ENCODE peak calls at places on chromosome 7, in four cellular contexts. One of them, this sample, is unnamed.

GRCh38 chr7:132461043-132461592 is 115.2 kb downstream of the PLXNA4 start:
- ATAC-seq in gastroesophageal sphincter: no peak
- ATAC-seq in CD8-positive, alpha-beta T cell: peak; percentile 69
- ATAC-seq in natural killer cell: peak; percentile 55
- ATAC-seq in this sample: no peak

GRCh38 chr7:34165466-34165865 is 260.1 kb downstream of the BMPER start:
- ATAC-seq in gastroesophageal sphincter: no peak
- ATAC-seq in CD8-positive, alpha-beta T cell: no peak
- ATAC-seq in natural killer cell: no peak
- ATAC-seq in this sample: no peak

GRCh38 chr7:93331706-93332105 is 99.5 kb downstream of the VPS50 start:
- ATAC-seq in gastroesophageal sphincter: no peak
- ATAC-seq in CD8-positive, alpha-beta T cell: no peak
- ATAC-seq in natural killer cell: no peak
- ATAC-seq in this sample: no peak

GRCh38 chr7:116672596-116673503 is 854 bp downstream of the MET start:
- ATAC-seq in gastroesophageal sphincter: no peak
- ATAC-seq in CD8-positive, alpha-beta T cell: no peak
- ATAC-seq in natural killer cell: no peak
- ATAC-seq in this sample: no peak

GRCh38 chr7:32378991-32379390 is 111.2 kb downstream of the LSM5 start:
- ATAC-seq in gastroesophageal sphincter: no peak
- ATAC-seq in CD8-positive, alpha-beta T cell: no peak
- ATAC-seq in natural killer cell: no peak
- ATAC-seq in this sample: no peak

GRCh38 chr7:30505174-30505697 is 607 bp upstream of the GGCT start:
- ATAC-seq in gastroesophageal sphincter: no peak
- ATAC-seq in CD8-positive, alpha-beta T cell: no peak
- ATAC-seq in natural killer cell: no peak
- ATAC-seq in this sample: peak; percentile 36

GRCh38 chr7:151003572-151003971 is 12.8 kb downstream of the NOS3 start:
- ATAC-seq in gastroesophageal sphincter: no peak
- ATAC-seq in CD8-positive, alpha-beta T cell: no peak
- ATAC-seq in natural killer cell: no peak
- ATAC-seq in this sample: no peak

GRCh38 chr7:57868771-57869483 is 418.9 kb downstream of the ZNF716 start:
- ATAC-seq in gastroesophageal sphincter: no peak
- ATAC-seq in CD8-positive, alpha-beta T cell: no peak
- ATAC-seq in natural killer cell: no peak
- ATAC-seq in this sample: no peak

GRCh38 chr7:90710466-90710850 is 114.3 kb downstream of the CDK14 start:
- ATAC-seq in gastroesophageal sphincter: no peak
- ATAC-seq in CD8-positive, alpha-beta T cell: no peak
- ATAC-seq in natural killer cell: no peak
- ATAC-seq in this sample: no peak

GRCh38 chr7:4631664-4632171 is 50.4 kb upstream of the FOXK1 start:
- ATAC-seq in gastroesophageal sphincter: peak; percentile 98
- ATAC-seq in CD8-positive, alpha-beta T cell: no peak
- ATAC-seq in natural killer cell: no peak
- ATAC-seq in this sample: no peak

GRCh38 chr7:51290702-51291290 is 25.8 kb downstream of the COBL start:
- ATAC-seq in gastroesophageal sphincter: no peak
- ATAC-seq in CD8-positive, alpha-beta T cell: no peak
- ATAC-seq in natural killer cell: no peak
- ATAC-seq in this sample: no peak

GRCh38 chr7:43108255-43109011 is 4.0 kb upstream of the HECW1 start:
- ATAC-seq in gastroesophageal sphincter: peak; percentile 68
- ATAC-seq in CD8-positive, alpha-beta T cell: no peak
- ATAC-seq in natural killer cell: peak; percentile 46
- ATAC-seq in this sample: peak; percentile 71

GRCh38 chr7:51040777-51041176 is 258.1 kb upstream of the GRB10 start:
- ATAC-seq in gastroesophageal sphincter: no peak
- ATAC-seq in CD8-positive, alpha-beta T cell: no peak
- ATAC-seq in natural killer cell: no peak
- ATAC-seq in this sample: no peak

GRCh38 chr7:142441074-142441403 is 183.2 kb upstream of the PRSS58 start:
- ATAC-seq in gastroesophageal sphincter: no peak
- ATAC-seq in CD8-positive, alpha-beta T cell: peak; percentile 31
- ATAC-seq in natural killer cell: no peak
- ATAC-seq in this sample: no peak

GRCh38 chr7:90334193-90334843 is 12.2 kb upstream of the GTPBP10 start:
- ATAC-seq in gastroesophageal sphincter: no peak
- ATAC-seq in CD8-positive, alpha-beta T cell: no peak
- ATAC-seq in natural killer cell: no peak
- ATAC-seq in this sample: no peak

GRCh38 chr7:108109216-108109908 is 20.8 kb downstream of the LAMB4 start:
- ATAC-seq in gastroesophageal sphincter: peak; percentile 19
- ATAC-seq in CD8-positive, alpha-beta T cell: no peak
- ATAC-seq in natural killer cell: no peak
- ATAC-seq in this sample: peak; percentile 59

GRCh38 chr7:129914536-129915272 is 38.1 kb downstream of the UBE2H start:
- ATAC-seq in gastroesophageal sphincter: no peak
- ATAC-seq in CD8-positive, alpha-beta T cell: peak; percentile 44
- ATAC-seq in natural killer cell: peak; percentile 83
- ATAC-seq in this sample: no peak

GRCh38 chr7:55975944-55976633 is 11.7 kb downstream of the NIPSNAP2 start:
- ATAC-seq in gastroesophageal sphincter: no peak
- ATAC-seq in CD8-positive, alpha-beta T cell: no peak
- ATAC-seq in natural killer cell: no peak
- ATAC-seq in this sample: no peak

GRCh38 chr7:2460641-2461040 is 15.6 kb downstream of the GRIFIN start:
- ATAC-seq in gastroesophageal sphincter: no peak
- ATAC-seq in CD8-positive, alpha-beta T cell: no peak
- ATAC-seq in natural killer cell: no peak
- ATAC-seq in this sample: no peak

GRCh38 chr7:34928052-34928451 is 109.2 kb downstream of the DPY19L1 start:
- ATAC-seq in gastroesophageal sphincter: no peak
- ATAC-seq in CD8-positive, alpha-beta T cell: no peak
- ATAC-seq in natural killer cell: no peak
- ATAC-seq in this sample: no peak

GRCh38 chr7:50022451-50022850 is 70.6 kb downstream of the ZPBP start:
- ATAC-seq in gastroesophageal sphincter: no peak
- ATAC-seq in CD8-positive, alpha-beta T cell: no peak
- ATAC-seq in natural killer cell: no peak
- ATAC-seq in this sample: no peak

GRCh38 chr7:111873963-111874693 is 311.8 kb upstream of the IMMP2L start:
- ATAC-seq in gastroesophageal sphincter: no peak
- ATAC-seq in CD8-positive, alpha-beta T cell: no peak
- ATAC-seq in natural killer cell: no peak
- ATAC-seq in this sample: no peak

GRCh38 chr7:98084631-98085030 is 22.0 kb upstream of the LMTK2 start:
- ATAC-seq in gastroesophageal sphincter: no peak
- ATAC-seq in CD8-positive, alpha-beta T cell: no peak
- ATAC-seq in natural killer cell: no peak
- ATAC-seq in this sample: no peak

GRCh38 chr7:112414855-112415490 is 35.3 kb upstream of the IFRD1 start:
- ATAC-seq in gastroesophageal sphincter: no peak
- ATAC-seq in CD8-positive, alpha-beta T cell: no peak
- ATAC-seq in natural killer cell: no peak
- ATAC-seq in this sample: no peak

GRCh38 chr7:156655232-156655628 is 14.7 kb downstream of the RNF32 start:
- ATAC-seq in gastroesophageal sphincter: no peak
- ATAC-seq in CD8-positive, alpha-beta T cell: no peak
- ATAC-seq in natural killer cell: no peak
- ATAC-seq in this sample: no peak

GRCh38 chr7:44276571-44277101 is 48.8 kb downstream of the CAMK2B start:
- ATAC-seq in gastroesophageal sphincter: no peak
- ATAC-seq in CD8-positive, alpha-beta T cell: no peak
- ATAC-seq in natural killer cell: no peak
- ATAC-seq in this sample: no peak

GRCh38 chr7:45993621-45994020 is 72.5 kb upstream of the IGFBP3 start:
- ATAC-seq in gastroesophageal sphincter: no peak
- ATAC-seq in CD8-positive, alpha-beta T cell: no peak
- ATAC-seq in natural killer cell: no peak
- ATAC-seq in this sample: no peak

GRCh38 chr7:103524042-103524907 is 78.3 kb upstream of the SLC26A5 start:
- ATAC-seq in gastroesophageal sphincter: no peak
- ATAC-seq in CD8-positive, alpha-beta T cell: no peak
- ATAC-seq in natural killer cell: no peak
- ATAC-seq in this sample: no peak

GRCh38 chr7:30921540-30921930 is 9.9 kb downstream of the AQP1 start:
- ATAC-seq in gastroesophageal sphincter: no peak
- ATAC-seq in CD8-positive, alpha-beta T cell: no peak
- ATAC-seq in natural killer cell: no peak
- ATAC-seq in this sample: no peak

GRCh38 chr7:149367417-149367816 is 93.4 kb downstream of the ZNF777 start:
- ATAC-seq in gastroesophageal sphincter: no peak
- ATAC-seq in CD8-positive, alpha-beta T cell: no peak
- ATAC-seq in natural killer cell: no peak
- ATAC-seq in this sample: no peak

GRCh38 chr7:121139427-121139826 is 150.9 kb downstream of the CPED1 start:
- ATAC-seq in gastroesophageal sphincter: no peak
- ATAC-seq in CD8-positive, alpha-beta T cell: no peak
- ATAC-seq in natural killer cell: no peak
- ATAC-seq in this sample: no peak

GRCh38 chr7:2954433-2954853 is 89.2 kb downstream of the CARD11 start:
- ATAC-seq in gastroesophageal sphincter: no peak
- ATAC-seq in CD8-positive, alpha-beta T cell: peak; percentile 40
- ATAC-seq in natural killer cell: peak; percentile 19
- ATAC-seq in this sample: peak; percentile 48

GRCh38 chr7:134737561-134738353 is 41.7 kb upstream of the CALD1 start:
- ATAC-seq in gastroesophageal sphincter: peak; percentile 72
- ATAC-seq in CD8-positive, alpha-beta T cell: no peak
- ATAC-seq in natural killer cell: no peak
- ATAC-seq in this sample: peak; percentile 92

GRCh38 chr7:75945297-75946168 is 30.6 kb downstream of the POR start:
- ATAC-seq in gastroesophageal sphincter: peak; percentile 31
- ATAC-seq in CD8-positive, alpha-beta T cell: no peak
- ATAC-seq in natural killer cell: no peak
- ATAC-seq in this sample: no peak

GRCh38 chr7:44167920-44168319 is 21.3 kb downstream of the GCK start:
- ATAC-seq in gastroesophageal sphincter: no peak
- ATAC-seq in CD8-positive, alpha-beta T cell: no peak
- ATAC-seq in natural killer cell: no peak
- ATAC-seq in this sample: peak; percentile 72

GRCh38 chr7:134856141-134856540 is 76.7 kb downstream of the CALD1 start:
- ATAC-seq in gastroesophageal sphincter: no peak
- ATAC-seq in CD8-positive, alpha-beta T cell: no peak
- ATAC-seq in natural killer cell: no peak
- ATAC-seq in this sample: no peak

GRCh38 chr7:2856388-2857169 is 12.5 kb upstream of the GNA12 start:
- ATAC-seq in gastroesophageal sphincter: no peak
- ATAC-seq in CD8-positive, alpha-beta T cell: no peak
- ATAC-seq in natural killer cell: peak; percentile 34
- ATAC-seq in this sample: no peak

GRCh38 chr7:98745722-98746318 is 124.0 kb downstream of the TMEM130 start:
- ATAC-seq in gastroesophageal sphincter: no peak
- ATAC-seq in CD8-positive, alpha-beta T cell: no peak
- ATAC-seq in natural killer cell: no peak
- ATAC-seq in this sample: no peak

GRCh38 chr7:67825356-67825755 is 828.7 kb downstream of the TYW1 start:
- ATAC-seq in gastroesophageal sphincter: no peak
- ATAC-seq in CD8-positive, alpha-beta T cell: no peak
- ATAC-seq in natural killer cell: no peak
- ATAC-seq in this sample: no peak

This sample was measured in stimulated activated memory B cell treated with anti-CD40 and anti-IgM and Interleukin-4, amounts not matched to agents 10 μg/mL and 1 μg/mL and 100 μg/mL, for 72 hours.